ENCODE peak calls at places on chromosomes 3 and 15, in seven cellular contexts. V is psoas muscle, N is lower lobe of right lung, Q is upper lobe of right lung, W is tibial artery, A is uterus, Y is body of pancreas. M is an unnamed sample.

GRCh38 chr3:53822331-53822741 is 23.9 kb downstream of the CHDH start:
- DNase-seq in W (no peak), N (no peak), A (no peak), Q (no peak), V (no peak), Y (no peak), M (no peak)

GRCh38 chr3:41997702-41998551 is 36.0 kb upstream of the ULK4 start:
- DNase-seq in Q (no peak), A (no peak), W (no peak), V (no peak), N (no peak), Y (no peak), M (no peak)

GRCh38 chr15:36632196-36632595 is 52.8 kb downstream of the CDIN1 start:
- DNase-seq in Y (no peak), N (no peak), Q (no peak), V (no peak), W (no peak), A (no peak), M (no peak)

GRCh38 chr15:52796228-52796521 is 6.0 kb upstream of the ONECUT1 start:
- DNase-seq in N (no peak), W (no peak), V (no peak), Y (no peak), A (no peak), Q (no peak), M (no peak)

GRCh38 chr3:58404396-58404795 is 29.2 kb downstream of the PDHB start:
- DNase-seq in A (no peak), N (no peak), V (no peak), Q (no peak), W (no peak), Y (no peak), M (no peak)

GRCh38 chr3:188212308-188212969 is 58.5 kb downstream of the LPP start:
- DNase-seq in V (no peak), W (peak; percentile 43), Y (no peak), N (no peak), A (peak; percentile 63), Q (no peak), M (peak; percentile 95)

GRCh38 chr3:71392277-71392676 is 191.3 kb downstream of the FOXP1 start:
- DNase-seq in V (no peak), N (no peak), A (no peak), W (no peak), Y (no peak), Q (no peak), M (no peak)

GRCh38 chr3:141913150-141913811 is 36.8 kb downstream of the ATP1B3 start:
- DNase-seq in Q (no peak), W (no peak), N (no peak), Y (peak; percentile 19), A (no peak), V (no peak), M (no peak)

GRCh38 chr15:75452968-75453702 is 1.6 kb upstream of the SIN3A start:
- DNase-seq in Y (peak; percentile 57), W (peak; percentile 55), V (peak; percentile 84), N (peak; percentile 65), A (peak; percentile 58), Q (peak; percentile 76), M (peak; percentile 92)

GRCh38 chr3:114393367-114394072 is 99.7 kb downstream of the TIGIT start:
- DNase-seq in N (no peak), Q (no peak), V (no peak), Y (no peak), W (no peak), A (no peak), M (no peak)

GRCh38 chr15:65072027-65072426 is 4.2 kb upstream of the RASL12 start:
- DNase-seq in Q (no peak), Y (no peak), A (peak; percentile 68), V (no peak), N (peak; percentile 13), W (no peak), M (no peak)

GRCh38 chr3:78822741-78823140 is 945.1 kb downstream of the ROBO1 start:
- DNase-seq in V (no peak), W (no peak), N (no peak), A (no peak), Y (no peak), Q (no peak), M (no peak)

GRCh38 chr15:90701048-90701447 is 16.1 kb upstream of the BLM start:
- DNase-seq in Y (no peak), V (no peak), Q (no peak), N (no peak), W (no peak), A (no peak), M (no peak)

GRCh38 chr3:73045391-73045790 is 16.1 kb upstream of the EBLN2 start:
- DNase-seq in Q (no peak), N (no peak), A (no peak), V (no peak), Y (no peak), W (no peak), M (no peak)

DNA sequence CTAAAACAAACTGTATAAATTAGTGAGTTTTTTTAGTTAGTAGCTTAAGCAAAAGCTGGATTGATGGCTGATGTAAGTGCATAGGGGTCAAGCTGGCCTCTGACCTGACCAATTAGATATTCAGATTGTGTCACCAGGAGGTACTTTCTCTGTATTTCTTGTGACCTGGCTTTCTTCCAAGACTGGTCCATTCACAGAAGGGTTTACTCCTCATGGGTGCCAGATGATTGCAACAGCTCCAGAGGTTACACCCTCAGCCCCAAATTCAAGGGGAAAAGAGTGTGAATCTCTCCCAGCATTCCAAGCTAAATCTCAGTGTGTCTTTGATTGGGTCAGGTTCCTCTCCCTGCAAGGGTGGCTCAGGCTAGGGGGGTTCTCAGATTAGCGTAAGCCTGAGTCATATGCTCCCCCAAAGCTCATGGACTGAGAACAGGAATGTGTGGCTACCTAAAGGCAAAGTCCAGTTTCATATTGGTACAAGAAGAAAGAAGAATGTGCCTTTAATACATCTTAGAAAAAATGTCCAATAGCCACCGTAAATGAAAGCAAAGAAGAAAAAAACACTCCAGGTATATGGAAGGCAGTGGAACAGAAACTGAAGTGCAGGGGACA is 16.5 kb downstream of the PML start:
- DNase-seq in Q (no peak), Y (no peak), V (no peak), W (no peak), N (no peak), A (no peak), M (no peak)
- H3K36me3 ChIP-seq in Q (peaks cover 14% of the 10 kb centered on the region), Y (no peaks in the 10 kb centered on the region), V (no peaks in the 10 kb centered on the region), W (peaks cover 23% of the 10 kb centered on the region), N (peaks cover 35% of the 10 kb centered on the region), A (no peaks in the 10 kb centered on the region), M (no peaks in the 10 kb centered on the region)

DNA sequence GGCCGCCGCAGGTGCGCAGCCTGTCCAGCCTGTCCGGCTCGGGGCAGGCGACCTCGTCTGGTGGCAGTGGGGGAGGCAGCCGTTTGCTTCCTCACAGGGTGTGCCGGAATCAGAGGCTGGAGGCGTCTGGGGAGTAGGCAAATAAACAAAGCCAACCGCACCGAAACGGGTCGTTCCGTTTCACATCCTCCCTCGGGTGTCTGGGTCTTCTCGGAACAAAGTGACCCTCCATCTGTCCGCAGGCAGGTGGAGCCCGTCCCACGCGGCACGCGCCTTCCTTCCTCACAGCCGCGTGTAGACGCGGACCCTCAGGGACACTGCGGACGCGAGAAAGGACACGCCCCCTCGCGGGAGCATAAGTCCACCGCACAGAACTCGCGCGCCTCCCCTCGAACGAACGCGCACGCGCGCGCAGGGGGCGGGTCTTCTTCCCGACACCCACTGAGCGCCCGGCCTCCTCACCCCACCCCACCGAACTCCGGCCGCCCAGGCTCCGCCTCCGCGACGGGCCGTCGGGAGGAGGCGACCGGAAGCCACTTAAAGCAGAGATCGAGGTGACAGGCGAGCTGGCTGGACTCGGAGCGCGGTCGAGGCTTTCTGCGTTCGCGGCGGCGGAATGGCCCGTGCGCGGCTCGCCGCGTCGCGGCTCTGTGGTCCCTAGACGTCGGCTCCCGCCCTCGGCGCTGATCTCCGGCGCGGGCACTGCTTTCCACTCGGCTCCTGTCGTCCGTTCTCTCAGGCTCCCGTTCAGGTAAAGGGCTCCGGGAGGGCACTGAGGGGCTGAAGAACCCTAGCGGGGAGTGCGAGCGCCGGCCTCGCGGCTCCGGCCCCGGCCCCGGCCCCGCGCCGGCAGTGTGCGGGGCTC is at the start of gene TIPARP:
- DNase-seq in Q (peak; percentile 100), Y (peak; percentile 99), V (peak; percentile 100), A (peak; percentile 99), N (peak; percentile 100), W (peak; percentile 99), M (peak; percentile 100)
- H3K4me1 ChIP-seq in Q (peaks cover 38% of the 10 kb centered on the region), Y (peaks cover 17% of the 10 kb centered on the region), V (peaks cover 37% of the 10 kb centered on the region), A (peaks cover 4% of the 10 kb centered on the region), N (peaks cover 42% of the 10 kb centered on the region), W (peaks cover under 1% of the 10 kb centered on the region), M (peaks cover 7% of the 10 kb centered on the region)

GRCh38 chr15:78037328-78037727 is 40.2 kb downstream of the TBC1D2B start:
- DNase-seq in A (no peak), V (no peak), Y (no peak), N (no peak), Q (no peak), W (no peak), M (no peak)

GRCh38 chr15:78034495-78035191 is 42.9 kb downstream of the TBC1D2B start:
- DNase-seq in Y (peak; percentile 55), Q (peak; percentile 77), W (no peak), N (peak; percentile 74), V (peak; percentile 57), A (no peak), M (no peak)

GRCh38 chr15:78035319-78035718 is 42.2 kb downstream of the TBC1D2B start:
- DNase-seq in A (peak; percentile 43), N (no peak), W (no peak), Q (no peak), V (no peak), Y (peak; percentile 36), M (no peak)

GRCh38 chr15:78037779-78038305 is 39.7 kb downstream of the TBC1D2B start:
- DNase-seq in N (no peak), A (no peak), Q (no peak), Y (no peak), V (no peak), W (no peak), M (no peak)

GRCh38 chr15:78035861-78036476 is 41.5 kb downstream of the TBC1D2B start:
- DNase-seq in V (no peak), Y (no peak), A (no peak), W (no peak), N (no peak), Q (no peak), M (no peak)
- H3K27ac ChIP-seq in V (no peak overlapping the region), Y (peak overlapping the region; percentile 57), A (peak overlapping the region; percentile 65), W (peak overlapping the region; percentile 42), N (peak overlapping the region; percentile 68), Q (peak overlapping the region; percentile 73), M (peak overlapping the region; percentile 66)

DNA sequence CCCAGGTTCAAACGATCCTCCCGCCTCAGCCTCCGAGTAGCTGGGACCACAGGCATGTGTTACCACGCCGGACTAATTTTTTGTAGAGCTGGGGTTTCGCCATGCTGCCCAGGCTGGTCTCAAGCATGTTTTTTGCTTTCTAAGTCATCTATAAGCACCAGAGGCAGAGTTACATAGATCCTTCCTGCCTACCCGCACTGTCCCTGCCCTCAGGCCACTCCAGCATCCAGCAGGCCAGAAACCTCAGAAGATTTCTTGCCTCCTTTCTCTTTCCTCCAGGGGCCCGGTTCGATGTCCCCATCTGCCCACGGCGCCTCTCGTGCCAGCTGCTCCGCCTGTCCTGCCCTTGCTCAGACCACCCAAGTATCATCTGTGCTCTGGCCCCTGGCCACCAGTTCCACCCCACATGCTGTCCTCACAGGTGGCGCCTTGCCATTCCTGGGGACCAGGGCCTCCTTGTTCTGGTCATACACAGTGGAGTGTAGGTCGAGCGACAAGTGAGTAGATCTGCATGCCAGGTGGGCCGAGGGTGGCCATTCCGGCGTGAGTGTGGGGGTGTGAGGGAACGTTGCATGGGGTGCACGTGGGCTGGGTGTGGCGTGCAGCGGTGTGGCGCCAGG is 27.3 kb downstream of the KLHDC8B start:
- DNase-seq in V (no peak), N (no peak), Q (peak; percentile 51), W (no peak), Y (no peak), A (no peak), M (no peak)
- H3K36me3 ChIP-seq in V (no peaks in the 10 kb centered on the region), N (no peaks in the 10 kb centered on the region), Q (no peaks in the 10 kb centered on the region), W (no peaks in the 10 kb centered on the region), Y (no peaks in the 10 kb centered on the region), A (no peaks in the 10 kb centered on the region), M (no peaks in the 10 kb centered on the region)

GRCh38 chr3:30241721-30242120 is 364.7 kb upstream of the TGFBR2 start:
- DNase-seq in N (no peak), V (no peak), A (no peak), W (no peak), Q (no peak), Y (no peak), M (no peak)
- H3K4me1 ChIP-seq in N (no peaks in the 10 kb centered on the region), V (no peaks in the 10 kb centered on the region), A (no peaks in the 10 kb centered on the region), W (no peaks in the 10 kb centered on the region), Q (no peaks in the 10 kb centered on the region), Y (no peaks in the 10 kb centered on the region), M (peaks cover 6% of the 10 kb centered on the region)